ENCODE peak calls at places on chromosomes 7 and 10, in six cellular contexts. X is Right ventricle myocardium superior, M is nephron progenitor cell, D is occipital lobe, H is HEK293T, I is GM12865. C is an unnamed sample.

GRCh38 chr7:1274121-1274875 is 41.6 kb downstream of the UNCX start:
- DNase-seq in X (peak), M (no peak), D (no peak), I (no peak), H (no peak), C (no peak)

GRCh38 chr7:68031180-68031943 is 1034.7 kb downstream of the TYW1 start:
- DNase-seq in I (no peak), M (no peak), H (no peak), X (no peak), D (no peak), C (no peak)

GRCh38 chr7:140035400-140036223 is 27.1 kb downstream of the PARP12 start:
- DNase-seq in D (no peak), H (no peak), X (no peak), I (no peak), M (no peak), C (no peak)

GRCh38 chr7:129607471-129608120 is 3.9 kb upstream of the NRF1 start:
- DNase-seq in I (peak), M (peak), D (no peak), X (no peak), H (peak), C (no peak)

GRCh38 chr7:133294234-133294633 is 41.4 kb downstream of the EXOC4 start:
- DNase-seq in H (no peak), D (no peak), X (no peak), M (no peak), I (no peak), C (no peak)

GRCh38 chr7:2981103-2981480 is 62.6 kb downstream of the CARD11 start:
- DNase-seq in M (no peak), D (no peak), I (no peak), H (no peak), X (no peak), C (no peak)

GRCh38 chr10:51860257-51860656 is 160.9 kb upstream of the CSTF2T start:
- DNase-seq in M (no peak), D (peak), H (no peak), X (no peak), I (peak), C (no peak)

GRCh38 chr7:151059362-151060112 is at the start of gene SLC4A2:
- DNase-seq in H (peak), D (peak), X (peak), M (peak), I (peak), C (peak)

GRCh38 chr10:28717659-28718201 is 40.4 kb downstream of the BAMBI start:
- DNase-seq in D (no peak), X (no peak), H (no peak), M (no peak), I (no peak), C (no peak)

GRCh38 chr10:94310369-94310768 is 52.4 kb downstream of the NOC3L start:
- DNase-seq in I (no peak), D (no peak), H (no peak), X (no peak), M (no peak), C (peak)

GRCh38 chr7:98084631-98085030 is 22.0 kb upstream of the LMTK2 start:
- DNase-seq in X (no peak), M (no peak), I (no peak), H (no peak), D (no peak), C (no peak)

GRCh38 chr7:93944673-93945072 is 23.1 kb downstream of the GNG11 start:
- DNase-seq in H (no peak), M (no peak), D (no peak), I (no peak), X (no peak), C (no peak)

GRCh38 chr7:27046854-27047549 is 48.8 kb downstream of the HOXA1 start:
- DNase-seq in M (no peak), I (no peak), H (no peak), D (no peak), X (no peak), C (no peak)

GRCh38 chr10:116045957-116046356 is 227.0 kb downstream of the GFRA1 start:
- DNase-seq in X (no peak), D (no peak), H (no peak), M (no peak), I (no peak), C (peak)

GRCh38 chr10:59372543-59372942 is 10.2 kb upstream of the FAM13C start:
- DNase-seq in M (no peak), D (no peak), H (no peak), I (no peak), X (no peak), C (no peak)

GRCh38 chr10:34916368-34916767 is 101.3 kb upstream of the PARD3 start:
- DNase-seq in M (no peak), X (no peak), H (no peak), I (no peak), D (no peak), C (no peak)

GRCh38 chr7:151875862-151876111 is 1.1 kb downstream of the PRKAG2 start:
- DNase-seq in X (no peak), D (no peak), I (no peak), H (no peak), M (no peak), C (no peak)

GRCh38 chr7:113444281-113444680 is 325.9 kb upstream of the SMIM30 start:
- DNase-seq in D (no peak), I (no peak), H (no peak), M (no peak), X (no peak), C (no peak)

GRCh38 chr7:18499407-18500197 is 4.1 kb downstream of the HDAC9 start:
- DNase-seq in I (peak), H (no peak), D (no peak), M (no peak), X (no peak), C (peak)

GRCh38 chr7:6630007-6630849 is 6.9 kb upstream of the ZNF316 start:
- DNase-seq in I (no peak), D (no peak), M (no peak), H (no peak), X (no peak), C (no peak)